ENCODE peak calls at places on chromosome 5, in five cellular contexts. One of them, this sample, is unnamed.

GRCh38 chr5:107359033-107359915 is 311.5 kb downstream of the EFNA5 start:
- DNase-seq in neural progenitor cell: no peak
- DNase-seq in adrenal gland: no peak
- DNase-seq in gastrocnemius medialis: no peak
- DNase-seq in Caco-2: no peak
- DNase-seq in this sample: no peak

GRCh38 chr5:4700082-4700481 is 440.0 kb upstream of the ADAMTS16 start:
- DNase-seq in adrenal gland: peak; percentile 42
- DNase-seq in neural progenitor cell: peak; percentile 85
- DNase-seq in gastrocnemius medialis: no peak
- DNase-seq in Caco-2: peak; percentile 62
- DNase-seq in this sample: no peak

GRCh38 chr5:137114529-137114928 is 384.6 kb downstream of the SPOCK1 start:
- DNase-seq in Caco-2: no peak
- DNase-seq in adrenal gland: no peak
- DNase-seq in neural progenitor cell: no peak
- DNase-seq in gastrocnemius medialis: no peak
- DNase-seq in this sample: no peak

GRCh38 chr5:8784692-8785091 is 761.2 kb downstream of the SEMA5A start:
- DNase-seq in gastrocnemius medialis: no peak
- DNase-seq in adrenal gland: no peak
- DNase-seq in Caco-2: no peak
- DNase-seq in neural progenitor cell: no peak
- DNase-seq in this sample: no peak

GRCh38 chr5:148343049-148343413 is 7.7 kb downstream of the SPINK9 start:
- DNase-seq in neural progenitor cell: no peak
- DNase-seq in Caco-2: no peak
- DNase-seq in adrenal gland: no peak
- DNase-seq in gastrocnemius medialis: no peak
- DNase-seq in this sample: peak; percentile 78

GRCh38 chr5:149284501-149284900 is 12.8 kb downstream of the AFAP1L1 start:
- DNase-seq in adrenal gland: peak; percentile 27
- DNase-seq in gastrocnemius medialis: peak; percentile 72
- DNase-seq in Caco-2: no peak
- DNase-seq in neural progenitor cell: no peak
- DNase-seq in this sample: no peak

GRCh38 chr5:147482426-147483196 is 27.3 kb downstream of the DPYSL3 start:
- DNase-seq in gastrocnemius medialis: no peak
- DNase-seq in neural progenitor cell: no peak
- DNase-seq in Caco-2: no peak
- DNase-seq in adrenal gland: no peak
- DNase-seq in this sample: no peak

GRCh38 chr5:176157656-176158055 is 80.6 kb upstream of the SIMC1 start:
- DNase-seq in neural progenitor cell: no peak
- DNase-seq in gastrocnemius medialis: no peak
- DNase-seq in adrenal gland: no peak
- DNase-seq in Caco-2: no peak
- DNase-seq in this sample: no peak

DNA sequence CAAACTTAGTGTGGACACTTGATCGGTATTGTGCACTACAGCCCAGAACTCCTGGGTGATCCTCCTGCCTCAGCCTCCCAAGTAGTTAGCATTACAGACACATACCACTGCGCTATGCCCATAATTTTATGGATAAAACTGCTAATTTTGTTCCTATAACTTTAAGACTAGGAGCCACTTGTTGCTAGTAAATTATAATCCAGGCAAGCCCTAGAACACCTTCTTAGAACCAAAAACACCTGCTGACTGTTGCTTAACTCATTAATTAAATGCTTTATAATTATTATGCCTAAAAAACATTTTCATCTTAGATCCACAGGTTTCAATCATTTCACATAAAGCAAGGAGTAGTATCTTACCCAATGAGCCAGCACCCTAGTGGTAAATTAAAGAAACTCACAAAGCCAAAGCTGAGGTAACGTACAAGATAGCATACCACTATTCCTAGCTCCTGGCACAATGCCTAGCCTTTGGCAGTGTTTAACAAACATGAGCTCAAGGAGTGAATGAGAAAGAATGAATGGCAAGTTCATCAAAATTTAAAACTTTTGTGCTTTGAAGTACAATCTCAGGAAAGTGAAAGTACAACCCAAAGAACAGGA is 5.4 kb downstream of the MRPS27 start:
- DNase-seq in gastrocnemius medialis: no peak
- DNase-seq in adrenal gland: peak; percentile 68
- DNase-seq in neural progenitor cell: no peak
- DNase-seq in Caco-2: no peak
- DNase-seq in this sample: peak; percentile 23
- TF ChIP-seq CTCF in gastrocnemius medialis: no peak
- TF ChIP-seq CTCF in adrenal gland: no peak
- TF ChIP-seq CTCF in neural progenitor cell: peak; percentile 11
- TF ChIP-seq CTCF in Caco-2: no peak
- TF ChIP-seq CTCF in this sample: no peak

DNA sequence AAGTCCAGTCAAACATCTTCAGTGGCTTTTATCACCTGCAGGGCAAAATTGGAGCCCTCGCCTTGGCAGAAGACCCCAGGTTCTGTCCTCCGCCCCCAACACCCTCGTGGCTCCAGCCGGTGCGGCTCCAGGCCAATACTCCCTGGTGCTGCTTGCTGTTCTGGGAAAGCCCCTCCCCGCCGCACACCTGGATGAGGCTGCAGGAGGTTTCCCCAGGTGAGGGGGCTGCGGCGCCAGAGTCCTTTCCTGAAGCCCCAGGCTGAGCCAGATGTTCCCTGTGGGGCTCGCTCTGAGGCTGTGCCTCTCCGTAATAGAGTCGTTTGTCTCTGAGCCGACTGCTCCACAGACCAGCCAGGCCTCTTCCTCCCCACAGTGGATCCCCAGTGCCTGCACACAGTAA is 375.4 kb upstream of the IRX1 start:
- DNase-seq in gastrocnemius medialis: no peak
- DNase-seq in neural progenitor cell: no peak
- DNase-seq in Caco-2: no peak
- DNase-seq in adrenal gland: no peak
- DNase-seq in this sample: no peak
- H3K4me3 ChIP-seq in gastrocnemius medialis: no peak overlapping the region
- H3K4me3 ChIP-seq in neural progenitor cell: no peak overlapping the region
- H3K4me3 ChIP-seq in Caco-2: no peak overlapping the region
- H3K4me3 ChIP-seq in adrenal gland: no peak overlapping the region
- H3K4me3 ChIP-seq in this sample: no peak overlapping the region

GRCh38 chr5:82072138-82072537 is 100.3 kb downstream of the ATG10 start:
- DNase-seq in gastrocnemius medialis: no peak
- DNase-seq in neural progenitor cell: no peak
- DNase-seq in adrenal gland: no peak
- DNase-seq in Caco-2: no peak
- DNase-seq in this sample: no peak

GRCh38 chr5:82073179-82073578 is 101.4 kb downstream of the ATG10 start:
- DNase-seq in adrenal gland: no peak
- DNase-seq in gastrocnemius medialis: no peak
- DNase-seq in Caco-2: no peak
- DNase-seq in neural progenitor cell: no peak
- DNase-seq in this sample: no peak

GRCh38 chr5:82068723-82069122 is 96.9 kb downstream of the ATG10 start:
- DNase-seq in adrenal gland: no peak
- DNase-seq in Caco-2: no peak
- DNase-seq in neural progenitor cell: no peak
- DNase-seq in gastrocnemius medialis: no peak
- DNase-seq in this sample: no peak
- H3K4me1 ChIP-seq in adrenal gland: peaks cover 12% of the 10 kb centered on the region
- H3K4me1 ChIP-seq in Caco-2: no peaks in the 10 kb centered on the region
- H3K4me1 ChIP-seq in neural progenitor cell: no peaks in the 10 kb centered on the region
- H3K4me1 ChIP-seq in gastrocnemius medialis: no peaks in the 10 kb centered on the region
- H3K4me1 ChIP-seq in this sample: no peaks in the 10 kb centered on the region

GRCh38 chr5:153896117-153896516 is 142.6 kb downstream of the FAM114A2 start:
- DNase-seq in neural progenitor cell: no peak
- DNase-seq in adrenal gland: no peak
- DNase-seq in gastrocnemius medialis: no peak
- DNase-seq in Caco-2: no peak
- DNase-seq in this sample: no peak

GRCh38 chr5:153895266-153895665 is 143.4 kb downstream of the FAM114A2 start:
- DNase-seq in adrenal gland: no peak
- DNase-seq in Caco-2: no peak
- DNase-seq in gastrocnemius medialis: no peak
- DNase-seq in neural progenitor cell: no peak
- DNase-seq in this sample: no peak

GRCh38 chr5:153896701-153897100 is 142.0 kb downstream of the FAM114A2 start:
- DNase-seq in Caco-2: no peak
- DNase-seq in adrenal gland: peak; percentile 25
- DNase-seq in gastrocnemius medialis: no peak
- DNase-seq in neural progenitor cell: no peak
- DNase-seq in this sample: no peak

GRCh38 chr5:153891394-153891793 is 147.3 kb downstream of the FAM114A2 start:
- DNase-seq in gastrocnemius medialis: no peak
- DNase-seq in neural progenitor cell: no peak
- DNase-seq in adrenal gland: no peak
- DNase-seq in Caco-2: no peak
- DNase-seq in this sample: no peak

GRCh38 chr5:153893809-153894208 is 144.9 kb downstream of the FAM114A2 start:
- DNase-seq in gastrocnemius medialis: no peak
- DNase-seq in Caco-2: no peak
- DNase-seq in adrenal gland: no peak
- DNase-seq in neural progenitor cell: no peak
- DNase-seq in this sample: no peak
- TF ChIP-seq CTCF in gastrocnemius medialis: no peak
- TF ChIP-seq CTCF in Caco-2: no peak
- TF ChIP-seq CTCF in adrenal gland: no peak
- TF ChIP-seq CTCF in neural progenitor cell: no peak
- TF ChIP-seq CTCF in this sample: no peak

This sample was measured in mucosa of descending colon.